ENCODE peak calls at places on chromosomes 7 and 10, in nine cellular contexts. X is heart right ventricle, C is esophagus squamous epithelium, N is thyroid gland, T is brain microvascular endothelial cell, Z is H1, Q is PC-9, U is lower leg skin, J is IMR-90. B is an unnamed sample.

GRCh38 chr10:96832721-96833219 is 672 bp downstream of the LCOR start:
- DNase-seq in X (peak), C (peak), N (peak), T (peak), Z (peak), Q (no peak), U (peak), J (peak), B (no peak)

GRCh38 chr7:33805630-33806233 is 99.6 kb upstream of the BMPER start:
- DNase-seq in X (no peak), C (no peak), N (no peak), T (peak), Z (no peak), Q (no peak), U (no peak), J (peak), B (no peak)

GRCh38 chr7:23065974-23066373 is 39.6 kb upstream of the KLHL7 start:
- DNase-seq in X (no peak), C (no peak), N (no peak), T (no peak), Z (no peak), Q (peak), U (no peak), J (peak), B (peak)

GRCh38 chr10:96327462-96327861 is 23.2 kb downstream of the DNTT start:
- DNase-seq in X (no peak), C (no peak), N (no peak), T (no peak), Z (peak), Q (no peak), U (no peak), J (no peak), B (no peak)

GRCh38 chr10:75233444-75234016 is 2.2 kb downstream of the COMTD1 start:
- DNase-seq in X (peak), C (no peak), N (peak), T (no peak), Z (no peak), Q (no peak), U (no peak), J (no peak), B (no peak)

GRCh38 chr7:105675873-105676484 is 94.7 kb upstream of the EFCAB10 start:
- DNase-seq in X (peak), C (no peak), N (peak), T (no peak), Z (no peak), Q (no peak), U (no peak), J (no peak), B (no peak)

GRCh38 chr7:70498633-70499032 is 633.3 kb upstream of the GALNT17 start:
- DNase-seq in X (no peak), C (no peak), N (no peak), T (no peak), Z (no peak), Q (no peak), U (no peak), J (no peak), B (no peak)

GRCh38 chr7:137694405-137694804 is 152.4 kb downstream of the DGKI start:
- DNase-seq in X (no peak), C (no peak), N (no peak), T (no peak), Z (no peak), Q (no peak), U (no peak), J (peak), B (no peak)

GRCh38 chr7:108480311-108480710 is 24.1 kb upstream of the NRCAM start:
- DNase-seq in X (no peak), C (no peak), N (no peak), T (no peak), Z (no peak), Q (no peak), U (no peak), J (no peak), B (no peak)

GRCh38 chr10:59362184-59362966 is at the start of gene FAM13C:
- DNase-seq in X (peak), C (no peak), N (peak), T (peak), Z (peak), Q (no peak), U (peak), J (peak), B (no peak)

GRCh38 chr7:154794147-154794780 is 208.7 kb downstream of the PAXIP1 start:
- DNase-seq in X (no peak), C (no peak), N (peak), T (no peak), Z (peak), Q (no peak), U (no peak), J (no peak), B (no peak)

GRCh38 chr7:48089415-48089975 is 430 bp downstream of the UPP1 start:
- DNase-seq in X (peak), C (peak), N (peak), T (no peak), Z (no peak), Q (peak), U (peak), J (no peak), B (no peak)

GRCh38 chr10:97718178-97718577 is 4.6 kb downstream of the MARVELD1 start:
- DNase-seq in X (no peak), C (no peak), N (no peak), T (no peak), Z (no peak), Q (no peak), U (no peak), J (no peak), B (no peak)

GRCh38 chr7:50304911-50305621 is 550 bp downstream of the IKZF1 start:
- DNase-seq in X (no peak), C (no peak), N (no peak), T (no peak), Z (no peak), Q (no peak), U (no peak), J (no peak), B (no peak)

GRCh38 chr7:1767524-1767923 is 97.4 kb downstream of the ELFN1 start:
- DNase-seq in X (no peak), C (no peak), N (no peak), T (no peak), Z (no peak), Q (no peak), U (no peak), J (no peak), B (no peak)

GRCh38 chr10:131980757-131981428 is 830 bp downstream of the BNIP3 start:
- DNase-seq in X (peak), C (no peak), N (peak), T (no peak), Z (peak), Q (no peak), U (no peak), J (no peak), B (no peak)

GRCh38 chr7:116810267-116811116 is 51.9 kb upstream of the CAPZA2 start:
- DNase-seq in X (no peak), C (no peak), N (no peak), T (no peak), Z (no peak), Q (peak), U (no peak), J (no peak), B (peak)

GRCh38 chr7:141103847-141104429 is 30.1 kb downstream of the TMEM178B start:
- DNase-seq in X (no peak), C (no peak), N (no peak), T (no peak), Z (no peak), Q (no peak), U (no peak), J (no peak), B (no peak)

GRCh38 chr7:135195968-135196629 is 15.2 kb downstream of the WDR91 start:
- DNase-seq in X (no peak), C (no peak), N (no peak), T (no peak), Z (no peak), Q (no peak), U (no peak), J (no peak), B (no peak)

GRCh38 chr10:682931-683447 is 6.5 kb downstream of the DIP2C start:
- DNase-seq in X (no peak), C (no peak), N (no peak), T (no peak), Z (no peak), Q (no peak), U (no peak), J (no peak), B (no peak)

GRCh38 chr10:686155-686931 is 3.1 kb downstream of the DIP2C start:
- DNase-seq in X (no peak), C (no peak), N (no peak), T (no peak), Z (no peak), Q (no peak), U (no peak), J (no peak), B (no peak)

GRCh38 chr10:685613-686012 is 3.9 kb downstream of the DIP2C start:
- DNase-seq in X (no peak), C (no peak), N (no peak), T (no peak), Z (no peak), Q (no peak), U (no peak), J (no peak), B (no peak)

GRCh38 chr10:681670-682318 is 7.7 kb downstream of the DIP2C start:
- DNase-seq in X (no peak), C (no peak), N (no peak), T (peak), Z (no peak), Q (no peak), U (no peak), J (peak), B (no peak)

DNA sequence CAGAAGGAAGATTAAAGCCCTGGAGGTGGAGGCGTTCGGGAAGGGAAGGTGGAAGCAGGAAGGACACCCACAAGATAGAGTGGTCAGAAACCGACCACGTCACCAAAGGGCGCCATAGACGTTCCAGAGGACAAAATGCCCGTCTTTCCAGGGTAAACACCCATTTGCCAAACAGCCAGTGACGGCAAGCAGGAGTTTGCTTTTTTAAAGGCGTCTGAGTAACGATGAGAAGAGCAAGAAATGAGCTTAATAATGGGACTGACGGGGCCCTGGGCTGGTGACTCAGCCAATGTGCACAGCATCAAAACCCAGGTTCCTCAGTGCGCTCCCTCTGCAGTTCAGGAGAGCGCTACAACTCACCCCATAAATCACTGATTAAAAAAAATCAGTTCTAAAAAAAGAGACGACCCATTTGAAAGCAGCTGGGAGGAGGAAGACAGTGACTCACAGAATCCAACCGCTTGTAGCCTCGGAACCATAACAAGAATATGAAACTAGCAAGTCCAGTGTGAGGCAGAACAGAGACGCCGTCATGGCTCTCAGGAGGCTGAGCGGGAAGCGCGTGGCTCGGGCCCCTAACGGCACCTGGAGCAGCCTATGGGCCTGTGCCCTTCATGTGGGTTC is 5.9 kb downstream of the DIP2C start:
- DNase-seq in X (no peak), C (no peak), N (no peak), T (peak), Z (no peak), Q (no peak), U (no peak), J (peak), B (peak)
- TF ChIP-seq CTCF in X (no peak), C (no peak), N (no peak), T (peak), Z (no peak), Q (no peak), U (no peak), J (peak), B (peak)

GRCh38 chr10:52436664-52437063 is 122.6 kb downstream of the DKK1 start:
- DNase-seq in X (no peak), C (no peak), N (no peak), T (no peak), Z (no peak), Q (no peak), U (no peak), J (peak), B (no peak)
- H3K4me3 ChIP-seq in X (no peak), C (no peak), N (no peak), T (no peak), Z (no peak), Q (no peak), U (no peak), J (no peak), B (no peak)

GRCh38 chr10:77036993-77037734 is 600.4 kb downstream of the KCNMA1 start:
- DNase-seq in X (no peak), C (no peak), N (no peak), T (no peak), Z (peak), Q (peak), U (no peak), J (no peak), B (no peak)
- TF ChIP-seq CTCF in X (peak), C (peak), N (peak), T (peak), Z (peak), Q (peak), U (no peak), J (peak), B (peak)

DNA sequence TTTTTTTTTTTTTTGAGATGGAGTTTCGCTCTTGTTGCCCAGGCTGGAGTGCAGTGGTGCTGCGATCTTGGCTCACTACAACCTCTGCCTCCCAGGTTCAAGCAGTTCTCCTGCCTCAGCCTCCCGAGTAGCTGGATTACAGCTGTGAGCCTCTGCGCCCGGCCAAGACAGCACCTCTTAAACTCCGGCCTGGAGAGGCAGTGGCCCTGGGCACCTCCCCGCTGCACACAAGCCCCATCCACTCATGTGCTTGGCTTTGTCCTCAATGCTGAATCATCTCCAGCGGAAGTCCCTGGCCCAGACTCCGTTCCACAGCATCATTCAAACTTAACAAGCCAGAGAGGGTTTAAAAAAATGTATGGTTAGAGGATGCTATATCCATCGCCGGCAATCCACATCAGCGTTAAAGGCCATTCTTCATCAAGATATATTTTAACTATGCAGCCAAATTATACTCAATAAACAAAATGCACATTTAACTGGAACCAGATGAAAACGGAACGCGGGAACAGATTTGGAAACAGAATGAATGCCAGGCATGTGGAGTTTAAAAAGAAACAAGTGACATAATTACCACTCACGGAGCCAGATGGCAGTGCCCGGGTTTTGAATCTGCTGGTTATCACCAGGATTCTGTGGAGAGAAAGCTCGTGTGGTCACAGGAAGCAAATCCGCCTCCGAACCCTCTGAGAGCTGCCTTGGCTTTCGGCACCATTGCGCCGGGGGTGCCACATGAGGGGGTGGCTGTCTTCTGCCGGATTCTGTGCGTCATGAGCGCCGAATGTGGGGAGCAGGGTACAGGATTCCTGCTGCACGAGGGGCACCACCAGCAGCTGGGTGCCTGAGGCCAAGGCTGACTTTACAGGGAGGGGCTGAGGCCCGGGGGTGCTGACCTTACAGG is 45.6 kb upstream of the CFAP46 start:
- DNase-seq in X (no peak), C (no peak), N (no peak), T (peak), Z (no peak), Q (no peak), U (no peak), J (peak), B (no peak)
- H3K4me3 ChIP-seq in X (no peak), C (no peak), N (no peak), T (no peak), Z (no peak), Q (no peak), U (no peak), J (no peak), B (no peak)

DNA sequence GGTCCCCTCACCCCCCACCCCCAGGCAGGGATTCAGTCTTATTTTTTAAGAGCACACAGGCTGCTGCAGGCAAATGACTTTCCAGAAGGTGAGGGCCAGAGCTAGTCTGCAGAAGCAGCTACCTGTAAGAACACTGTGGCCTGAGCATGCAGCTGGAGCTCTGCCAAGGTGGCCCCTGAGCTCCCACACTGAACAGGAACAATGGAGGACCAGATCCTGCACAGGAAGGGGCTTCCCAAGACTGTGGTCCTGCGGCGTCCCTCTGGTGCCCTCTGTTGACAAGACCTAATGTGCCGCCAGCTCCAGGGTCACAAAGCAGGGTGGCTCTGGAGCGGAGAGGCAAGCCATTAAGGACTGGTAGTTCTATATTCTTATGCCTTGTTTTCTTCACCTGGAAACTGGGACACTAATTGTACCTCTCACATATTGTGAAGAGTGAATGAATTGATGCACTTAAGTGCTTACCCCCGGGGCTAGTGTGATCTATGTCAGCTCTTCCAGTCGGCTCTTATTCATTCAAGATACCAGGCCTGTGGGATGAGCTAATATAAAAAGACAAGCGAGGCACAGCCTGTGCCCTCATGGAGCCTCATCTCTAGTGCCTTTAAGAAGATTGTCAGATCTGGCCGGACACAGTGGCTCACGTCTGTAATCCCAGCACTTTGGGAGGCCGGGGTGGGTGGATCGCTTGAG is 8.0 kb upstream of the BEND7 start:
- DNase-seq in X (peak), C (no peak), N (peak), T (peak), Z (peak), Q (no peak), U (no peak), J (peak), B (no peak)
- TF ChIP-seq CTCF in X (peak), C (peak), N (peak), T (peak), Z (peak), Q (peak), U (no peak), J (peak), B (peak)

GRCh38 chr10:119149723-119150122 is 15.8 kb downstream of the SFXN4 start:
- DNase-seq in X (no peak), C (no peak), N (no peak), T (no peak), Z (peak), Q (no peak), U (no peak), J (no peak), B (no peak)
- H3K4me3 ChIP-seq in X (no peak), C (no peak), N (no peak), T (no peak), Z (no peak), Q (no peak), U (no peak), J (no peak), B (no peak)

DNA sequence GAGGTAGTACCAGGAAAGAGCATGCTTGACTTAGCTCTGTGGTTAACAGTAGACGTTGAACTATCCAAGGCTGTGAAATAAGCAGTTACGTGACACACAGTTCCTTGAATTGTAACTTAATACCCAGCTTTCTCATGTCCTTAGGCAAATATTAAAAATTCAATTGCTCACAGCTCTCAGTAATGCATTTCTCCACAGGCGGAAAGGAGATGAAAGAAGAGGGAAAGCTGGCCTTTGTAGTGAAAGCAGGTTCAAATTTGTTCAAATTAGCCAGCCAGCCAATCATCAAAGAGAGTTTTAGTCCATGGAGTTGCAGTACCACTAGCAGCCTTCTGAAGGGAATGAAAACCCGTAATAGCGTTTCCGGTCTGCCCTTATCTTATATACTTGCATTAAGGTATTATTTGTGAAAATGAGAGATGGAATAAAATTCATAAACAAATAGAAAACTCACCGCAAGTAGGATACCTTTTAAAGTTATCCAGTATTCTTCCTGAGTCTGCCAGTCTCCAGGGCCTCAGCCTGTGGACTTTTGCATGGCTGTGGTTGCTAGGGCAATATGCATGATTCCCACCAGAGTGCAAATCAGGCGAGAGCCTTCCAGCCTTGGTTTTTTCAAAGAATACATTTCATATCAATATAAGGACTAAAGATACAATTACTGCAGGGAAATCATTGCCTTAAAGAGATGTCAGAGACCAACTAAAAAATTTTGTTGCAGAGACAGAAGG is 795.5 kb downstream of the TNS3 start:
- DNase-seq in X (no peak), C (no peak), N (no peak), T (peak), Z (no peak), Q (peak), U (no peak), J (peak), B (no peak)
- TF ChIP-seq CTCF in X (no peak), C (peak), N (no peak), T (peak), Z (no peak), Q (no peak), U (no peak), J (no peak), B (no peak)

GRCh38 chr10:61608255-61609040 is 54.3 kb upstream of the CABCOCO1 start:
- DNase-seq in X (no peak), C (no peak), N (no peak), T (no peak), Z (no peak), Q (no peak), U (no peak), J (no peak), B (peak)

GRCh38 chr10:61600389-61600788 is 62.3 kb upstream of the CABCOCO1 start:
- DNase-seq in X (no peak), C (no peak), N (no peak), T (no peak), Z (no peak), Q (no peak), U (no peak), J (peak), B (no peak)

GRCh38 chr10:61609609-61610166 is 53.0 kb upstream of the CABCOCO1 start:
- DNase-seq in X (no peak), C (no peak), N (no peak), T (no peak), Z (no peak), Q (no peak), U (no peak), J (no peak), B (no peak)

GRCh38 chr10:61606971-61607907 is 55.5 kb upstream of the CABCOCO1 start:
- DNase-seq in X (no peak), C (no peak), N (no peak), T (no peak), Z (no peak), Q (no peak), U (no peak), J (no peak), B (no peak)

GRCh38 chr10:61605221-61605620 is 57.5 kb upstream of the CABCOCO1 start:
- DNase-seq in X (no peak), C (no peak), N (no peak), T (no peak), Z (no peak), Q (no peak), U (no peak), J (no peak), B (no peak)
- H3K4me3 ChIP-seq in X (no peak), C (no peak), N (no peak), T (no peak), Z (no peak), Q (no peak), U (no peak), J (no peak), B (no peak)

B was measured in retinal pigment epithelial cell.